ENCODE peak calls at places on chromosomes 12 and 14, in eight cellular contexts. One of them, this sample, is unnamed.

GRCh38 chr12:88805286-88805685 is 225.0 kb upstream of the KITLG start:
- DNase-seq in brain microvascular endothelial cell: no peak
- DNase-seq in BE2C: no peak
- DNase-seq in BJ: peak; percentile 41
- DNase-seq in colonic mucosa: no peak
- DNase-seq in GM12865: no peak
- DNase-seq in CD8-positive, alpha-beta T cell: no peak
- DNase-seq in kidney epithelial cell: no peak
- DNase-seq in this sample: peak; percentile 59

GRCh38 chr12:52804029-52804428 is 8.1 kb upstream of the KRT3 start:
- DNase-seq in brain microvascular endothelial cell: no peak
- DNase-seq in BE2C: no peak
- DNase-seq in BJ: no peak
- DNase-seq in colonic mucosa: no peak
- DNase-seq in GM12865: no peak
- DNase-seq in CD8-positive, alpha-beta T cell: no peak
- DNase-seq in kidney epithelial cell: no peak
- DNase-seq in this sample: no peak

GRCh38 chr12:110861729-110862128 is 14.9 kb downstream of the CCDC63 start:
- DNase-seq in brain microvascular endothelial cell: no peak
- DNase-seq in BE2C: no peak
- DNase-seq in BJ: no peak
- DNase-seq in colonic mucosa: no peak
- DNase-seq in GM12865: no peak
- DNase-seq in CD8-positive, alpha-beta T cell: no peak
- DNase-seq in kidney epithelial cell: no peak
- DNase-seq in this sample: no peak

GRCh38 chr12:75658826-75659823 is 147.7 kb upstream of the KRR1 start:
- DNase-seq in brain microvascular endothelial cell: peak; percentile 76
- DNase-seq in BE2C: no peak
- DNase-seq in BJ: peak; percentile 35
- DNase-seq in colonic mucosa: no peak
- DNase-seq in GM12865: no peak
- DNase-seq in CD8-positive, alpha-beta T cell: no peak
- DNase-seq in kidney epithelial cell: no peak
- DNase-seq in this sample: peak; percentile 48

GRCh38 chr14:100303179-100303578 is 3.1 kb downstream of the SLC25A29 start:
- DNase-seq in brain microvascular endothelial cell: no peak
- DNase-seq in BE2C: peak; percentile 53
- DNase-seq in BJ: no peak
- DNase-seq in colonic mucosa: peak; percentile 39
- DNase-seq in GM12865: peak; percentile 26
- DNase-seq in CD8-positive, alpha-beta T cell: no peak
- DNase-seq in kidney epithelial cell: no peak
- DNase-seq in this sample: no peak

GRCh38 chr12:88895634-88896033 is 315.4 kb upstream of the KITLG start:
- DNase-seq in brain microvascular endothelial cell: no peak
- DNase-seq in BE2C: no peak
- DNase-seq in BJ: no peak
- DNase-seq in colonic mucosa: no peak
- DNase-seq in GM12865: no peak
- DNase-seq in CD8-positive, alpha-beta T cell: no peak
- DNase-seq in kidney epithelial cell: no peak
- DNase-seq in this sample: no peak

GRCh38 chr14:100476012-100476822 is 111.0 kb downstream of the BEGAIN start:
- DNase-seq in brain microvascular endothelial cell: peak; percentile 94
- DNase-seq in BE2C: no peak
- DNase-seq in BJ: peak; percentile 76
- DNase-seq in colonic mucosa: peak; percentile 37
- DNase-seq in GM12865: no peak
- DNase-seq in CD8-positive, alpha-beta T cell: no peak
- DNase-seq in kidney epithelial cell: peak; percentile 68
- DNase-seq in this sample: peak; percentile 99

GRCh38 chr14:73753887-73754880 is 40.0 kb upstream of the PNMA1 start:
- DNase-seq in brain microvascular endothelial cell: no peak
- DNase-seq in BE2C: no peak
- DNase-seq in BJ: no peak
- DNase-seq in colonic mucosa: peak; percentile 77
- DNase-seq in GM12865: peak; percentile 87
- DNase-seq in CD8-positive, alpha-beta T cell: no peak
- DNase-seq in kidney epithelial cell: no peak
- DNase-seq in this sample: no peak

GRCh38 chr12:12323606-12324005 is 26.4 kb downstream of the MANSC1 start:
- DNase-seq in brain microvascular endothelial cell: no peak
- DNase-seq in BE2C: no peak
- DNase-seq in BJ: no peak
- DNase-seq in colonic mucosa: no peak
- DNase-seq in GM12865: no peak
- DNase-seq in CD8-positive, alpha-beta T cell: no peak
- DNase-seq in kidney epithelial cell: no peak
- DNase-seq in this sample: peak; percentile 59

GRCh38 chr12:27013606-27014084 is 539 bp downstream of the TM7SF3 start:
- DNase-seq in brain microvascular endothelial cell: peak; percentile 36
- DNase-seq in BE2C: no peak
- DNase-seq in BJ: no peak
- DNase-seq in colonic mucosa: peak; percentile 52
- DNase-seq in GM12865: no peak
- DNase-seq in CD8-positive, alpha-beta T cell: no peak
- DNase-seq in kidney epithelial cell: no peak
- DNase-seq in this sample: no peak

GRCh38 chr12:47160296-47161244 is 80.8 kb upstream of the AMIGO2 start:
- DNase-seq in brain microvascular endothelial cell: peak; percentile 47
- DNase-seq in BE2C: no peak
- DNase-seq in BJ: no peak
- DNase-seq in colonic mucosa: no peak
- DNase-seq in GM12865: no peak
- DNase-seq in CD8-positive, alpha-beta T cell: no peak
- DNase-seq in kidney epithelial cell: no peak
- DNase-seq in this sample: no peak

GRCh38 chr12:13124661-13125505 is 21.4 kb upstream of the GSG1 start:
- DNase-seq in brain microvascular endothelial cell: peak; percentile 66
- DNase-seq in BE2C: no peak
- DNase-seq in BJ: no peak
- DNase-seq in colonic mucosa: no peak
- DNase-seq in GM12865: no peak
- DNase-seq in CD8-positive, alpha-beta T cell: no peak
- DNase-seq in kidney epithelial cell: peak; percentile 38
- DNase-seq in this sample: no peak

GRCh38 chr12:94872007-94872653 is 131.4 kb downstream of the NDUFA12 start:
- DNase-seq in brain microvascular endothelial cell: no peak
- DNase-seq in BE2C: no peak
- DNase-seq in BJ: no peak
- DNase-seq in colonic mucosa: no peak
- DNase-seq in GM12865: peak; percentile 47
- DNase-seq in CD8-positive, alpha-beta T cell: no peak
- DNase-seq in kidney epithelial cell: no peak
- DNase-seq in this sample: no peak

GRCh38 chr12:75509621-75510020 is 1.8 kb downstream of the KRR1 start:
- DNase-seq in brain microvascular endothelial cell: no peak
- DNase-seq in BE2C: no peak
- DNase-seq in BJ: no peak
- DNase-seq in colonic mucosa: no peak
- DNase-seq in GM12865: no peak
- DNase-seq in CD8-positive, alpha-beta T cell: no peak
- DNase-seq in kidney epithelial cell: no peak
- DNase-seq in this sample: no peak

GRCh38 chr12:106135781-106136180 is 3.0 kb downstream of the NUAK1 start:
- DNase-seq in brain microvascular endothelial cell: no peak
- DNase-seq in BE2C: no peak
- DNase-seq in BJ: no peak
- DNase-seq in colonic mucosa: no peak
- DNase-seq in GM12865: no peak
- DNase-seq in CD8-positive, alpha-beta T cell: no peak
- DNase-seq in kidney epithelial cell: no peak
- DNase-seq in this sample: no peak

GRCh38 chr12:95396849-95397498 is 77.0 kb upstream of the METAP2 start:
- DNase-seq in brain microvascular endothelial cell: no peak
- DNase-seq in BE2C: no peak
- DNase-seq in BJ: no peak
- DNase-seq in colonic mucosa: no peak
- DNase-seq in GM12865: no peak
- DNase-seq in CD8-positive, alpha-beta T cell: no peak
- DNase-seq in kidney epithelial cell: no peak
- DNase-seq in this sample: peak; percentile 67

DNA sequence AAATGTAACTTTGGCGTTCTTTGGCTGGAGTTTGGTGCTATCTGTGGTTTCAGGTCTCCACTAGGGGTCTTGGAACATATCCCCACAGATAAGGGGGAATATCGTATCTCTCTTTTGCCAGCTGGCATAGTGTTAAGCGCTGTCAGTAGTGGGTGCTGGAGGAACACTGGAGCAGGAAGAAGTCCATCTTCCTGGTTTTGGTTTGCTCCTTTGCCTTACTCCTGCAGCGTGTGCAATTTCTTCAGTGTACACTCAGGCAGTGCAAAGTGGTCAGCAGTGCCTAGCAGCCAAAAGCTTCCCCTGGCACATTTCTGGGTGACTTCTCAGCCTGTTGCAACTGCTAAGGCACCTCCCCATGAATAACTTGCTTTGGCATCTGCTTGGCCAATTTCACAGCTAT is 11.7 kb upstream of the RIPK3 start:
- DNase-seq in brain microvascular endothelial cell: no peak
- DNase-seq in BE2C: no peak
- DNase-seq in BJ: no peak
- DNase-seq in colonic mucosa: no peak
- DNase-seq in GM12865: no peak
- DNase-seq in CD8-positive, alpha-beta T cell: no peak
- DNase-seq in kidney epithelial cell: no peak
- DNase-seq in this sample: no peak
- TF ChIP-seq CTCF in brain microvascular endothelial cell: peak; percentile 33
- TF ChIP-seq CTCF in BE2C: peak; percentile 38
- TF ChIP-seq CTCF in BJ: peak; percentile 18
- TF ChIP-seq CTCF in colonic mucosa: no peak
- TF ChIP-seq CTCF in GM12865: no peak
- TF ChIP-seq CTCF in CD8-positive, alpha-beta T cell: no peak
- TF ChIP-seq CTCF in kidney epithelial cell: peak; percentile 7
- TF ChIP-seq CTCF in this sample: peak; percentile 20

DNA sequence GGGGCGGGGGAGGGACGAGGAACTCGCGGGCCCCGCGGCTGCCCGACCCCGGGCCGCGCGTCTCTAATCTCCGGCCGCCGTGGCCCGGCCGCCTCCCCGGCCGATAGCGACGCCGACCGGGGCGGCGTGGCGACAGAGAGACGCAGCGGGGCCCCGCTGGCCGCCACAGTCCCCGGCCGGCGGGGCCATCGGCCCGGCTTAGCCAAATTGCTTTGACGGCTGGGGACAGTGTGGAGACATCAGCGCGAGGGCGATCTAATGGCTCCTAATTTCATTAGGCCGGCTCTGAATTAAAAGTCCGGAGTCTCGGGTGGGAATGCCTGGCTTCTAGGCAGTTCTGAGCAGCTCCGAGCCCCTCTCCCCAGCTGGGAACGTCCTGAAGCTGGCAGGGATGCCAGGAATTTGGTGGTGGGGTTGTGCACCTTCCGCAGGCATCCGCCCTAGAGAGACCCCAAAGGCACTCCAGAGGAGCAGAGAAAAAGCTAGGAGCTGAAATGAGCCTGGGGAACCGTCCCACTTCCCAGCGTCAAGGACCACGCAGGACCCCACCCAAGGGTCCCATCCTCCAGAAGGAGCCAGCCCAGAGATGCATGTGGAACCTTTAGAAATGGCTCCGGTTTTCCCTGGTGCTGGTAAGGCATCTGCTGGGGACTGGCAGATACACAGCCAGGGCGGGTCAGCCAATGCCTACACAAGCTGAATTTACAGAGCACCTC is 9.6 kb downstream of the TBX5 start:
- DNase-seq in brain microvascular endothelial cell: no peak
- DNase-seq in BE2C: no peak
- DNase-seq in BJ: no peak
- DNase-seq in colonic mucosa: no peak
- DNase-seq in GM12865: no peak
- DNase-seq in CD8-positive, alpha-beta T cell: no peak
- DNase-seq in kidney epithelial cell: no peak
- DNase-seq in this sample: no peak
- H3K4me3 ChIP-seq in brain microvascular endothelial cell: no peak overlapping the region
- H3K4me3 ChIP-seq in BE2C: no peak overlapping the region
- H3K4me3 ChIP-seq in BJ: peak overlapping the region; percentile 42
- H3K4me3 ChIP-seq in colonic mucosa: no peak overlapping the region
- H3K4me3 ChIP-seq in GM12865: no peak overlapping the region
- H3K4me3 ChIP-seq in CD8-positive, alpha-beta T cell: no peak overlapping the region
- H3K4me3 ChIP-seq in kidney epithelial cell: no peak overlapping the region
- H3K4me3 ChIP-seq in this sample: peak overlapping the region; percentile 29

GRCh38 chr12:81257952-81258551 is 180.2 kb downstream of the ACSS3 start:
- DNase-seq in brain microvascular endothelial cell: peak; percentile 44
- DNase-seq in BE2C: no peak
- DNase-seq in BJ: peak; percentile 18
- DNase-seq in colonic mucosa: no peak
- DNase-seq in GM12865: peak; percentile 60
- DNase-seq in CD8-positive, alpha-beta T cell: no peak
- DNase-seq in kidney epithelial cell: peak; percentile 10
- DNase-seq in this sample: no peak
- TF ChIP-seq CTCF in brain microvascular endothelial cell: peak; percentile 46
- TF ChIP-seq CTCF in BE2C: peak; percentile 58
- TF ChIP-seq CTCF in BJ: peak; percentile 58
- TF ChIP-seq CTCF in colonic mucosa: no peak
- TF ChIP-seq CTCF in GM12865: peak; percentile 34
- TF ChIP-seq CTCF in CD8-positive, alpha-beta T cell: no peak
- TF ChIP-seq CTCF in kidney epithelial cell: peak; percentile 43
- TF ChIP-seq CTCF in this sample: peak; percentile 58

GRCh38 chr12:91417649-91418048 is 235.0 kb upstream of the DCN start:
- DNase-seq in brain microvascular endothelial cell: no peak
- DNase-seq in BE2C: no peak
- DNase-seq in BJ: no peak
- DNase-seq in colonic mucosa: no peak
- DNase-seq in GM12865: no peak
- DNase-seq in CD8-positive, alpha-beta T cell: no peak
- DNase-seq in kidney epithelial cell: no peak
- DNase-seq in this sample: no peak

GRCh38 chr12:91414147-91414546 is 231.5 kb upstream of the DCN start:
- DNase-seq in brain microvascular endothelial cell: no peak
- DNase-seq in BE2C: no peak
- DNase-seq in BJ: peak; percentile 9
- DNase-seq in colonic mucosa: no peak
- DNase-seq in GM12865: no peak
- DNase-seq in CD8-positive, alpha-beta T cell: no peak
- DNase-seq in kidney epithelial cell: no peak
- DNase-seq in this sample: peak; percentile 13

GRCh38 chr12:91414636-91415035 is 232.0 kb upstream of the DCN start:
- DNase-seq in brain microvascular endothelial cell: no peak
- DNase-seq in BE2C: no peak
- DNase-seq in BJ: no peak
- DNase-seq in colonic mucosa: no peak
- DNase-seq in GM12865: no peak
- DNase-seq in CD8-positive, alpha-beta T cell: no peak
- DNase-seq in kidney epithelial cell: no peak
- DNase-seq in this sample: no peak

GRCh38 chr12:91418691-91419090 is 236.1 kb upstream of the DCN start:
- DNase-seq in brain microvascular endothelial cell: no peak
- DNase-seq in BE2C: no peak
- DNase-seq in BJ: no peak
- DNase-seq in colonic mucosa: no peak
- DNase-seq in GM12865: no peak
- DNase-seq in CD8-positive, alpha-beta T cell: no peak
- DNase-seq in kidney epithelial cell: no peak
- DNase-seq in this sample: no peak

DNA sequence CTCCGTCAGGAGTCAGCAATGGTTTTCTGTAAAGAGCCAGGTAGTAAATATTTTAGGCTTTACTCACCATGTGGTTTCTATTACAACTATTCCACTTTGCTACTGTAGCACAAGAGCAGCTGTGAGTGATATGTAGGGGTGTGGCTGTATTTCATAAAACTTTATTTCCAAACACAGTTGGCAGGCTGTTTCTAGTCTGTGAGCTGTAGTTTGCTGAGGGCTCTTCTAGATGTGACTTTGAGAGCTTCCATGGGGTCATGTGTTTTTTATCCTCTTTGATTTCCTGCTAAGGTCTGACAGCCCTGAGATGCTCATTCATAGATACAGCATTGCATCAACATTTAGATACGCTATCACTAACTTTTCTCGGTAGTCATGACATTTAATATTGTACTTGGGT is 231.0 kb upstream of the DCN start:
- DNase-seq in brain microvascular endothelial cell: peak; percentile 37
- DNase-seq in BE2C: peak; percentile 38
- DNase-seq in BJ: peak; percentile 50
- DNase-seq in colonic mucosa: peak; percentile 40
- DNase-seq in GM12865: no peak
- DNase-seq in CD8-positive, alpha-beta T cell: no peak
- DNase-seq in kidney epithelial cell: peak; percentile 78
- DNase-seq in this sample: peak; percentile 62
- H3K4me3 ChIP-seq in brain microvascular endothelial cell: no peak overlapping the region
- H3K4me3 ChIP-seq in BE2C: peak overlapping the region; percentile 10
- H3K4me3 ChIP-seq in BJ: no peak overlapping the region
- H3K4me3 ChIP-seq in colonic mucosa: no peak overlapping the region
- H3K4me3 ChIP-seq in GM12865: no peak overlapping the region
- H3K4me3 ChIP-seq in CD8-positive, alpha-beta T cell: no peak overlapping the region
- H3K4me3 ChIP-seq in kidney epithelial cell: no peak overlapping the region
- H3K4me3 ChIP-seq in this sample: no peak overlapping the region

This sample was measured in AG09309.